ENCODE peak calls at places on chromosomes 2 and 18, in five cellular contexts. L, Z, R, S and P are unnamed samples.

GRCh38 chr2:10575566-10576300 is 114.0 kb downstream of the NOL10 start:
- DNase-seq in L (no peak), R (no peak), Z (peak), S (peak), P (peak)

GRCh38 chr2:70467831-70468810 is 85.5 kb downstream of the TGFA start:
- DNase-seq in R (no peak), L (no peak), S (no peak), Z (no peak), P (no peak)

GRCh38 chr2:177489719-177490301 is 97.2 kb downstream of the AGPS start:
- DNase-seq in Z (peak), L (peak), S (peak), R (peak), P (peak)

GRCh38 chr2:102686479-102687439 is 67.4 kb downstream of the SLC9A2 start:
- DNase-seq in R (no peak), L (no peak), Z (no peak), S (no peak), P (no peak)

GRCh38 chr2:112843288-112843687 is 6.7 kb upstream of the IL1B start:
- DNase-seq in Z (no peak), S (no peak), L (no peak), R (no peak), P (no peak)

GRCh38 chr2:88828397-88829137 is 137.1 kb downstream of the RPIA start:
- DNase-seq in S (no peak), L (no peak), Z (peak), R (no peak), P (no peak)

GRCh38 chr2:6356127-6356761 is 509.5 kb downstream of the CMPK2 start:
- DNase-seq in L (no peak), Z (no peak), S (no peak), R (no peak), P (no peak)

GRCh38 chr2:167543721-167544120 is 655.4 kb downstream of the XIRP2 start:
- DNase-seq in S (no peak), Z (no peak), R (no peak), L (no peak), P (no peak)

GRCh38 chr2:125424386-125424785 is 1231.6 kb upstream of the GYPC start:
- DNase-seq in R (no peak), L (no peak), Z (no peak), S (no peak), P (no peak)

GRCh38 chr2:183034806-183035205 is 3.5 kb downstream of the NCKAP1 start:
- DNase-seq in Z (peak), S (no peak), L (no peak), R (no peak), P (no peak)

GRCh38 chr2:341017-341542 is 53.2 kb upstream of the ALKAL2 start:
- DNase-seq in L (no peak), R (no peak), S (no peak), Z (no peak), P (no peak)

GRCh38 chr2:38146917-38147307 is 71.0 kb upstream of the CYP1B1 start:
- DNase-seq in L (peak), R (peak), Z (peak), S (peak), P (peak)

GRCh38 chr2:65300134-65300771 is 72.6 kb downstream of the ACTR2 start:
- DNase-seq in L (no peak), Z (peak), R (no peak), S (no peak), P (peak)

GRCh38 chr2:7026740-7027139 is 109.5 kb downstream of the RNF144A start:
- DNase-seq in R (no peak), S (no peak), Z (no peak), L (peak), P (no peak)

GRCh38 chr2:56688661-56689060 is 504.9 kb downstream of the CCDC85A start:
- DNase-seq in L (no peak), Z (peak), R (no peak), S (no peak), P (no peak)

GRCh38 chr2:205060269-205060668 is 515.0 kb downstream of the PARD3B start:
- DNase-seq in R (peak), L (no peak), S (no peak), Z (peak), P (peak)

GRCh38 chr2:27208486-27209050 is 3.3 kb upstream of the ATRAID start:
- DNase-seq in R (no peak), S (no peak), Z (no peak), L (no peak), P (no peak)

GRCh38 chr2:151111599-151112278 is 149.9 kb downstream of the RBM43 start:
- DNase-seq in Z (peak), S (no peak), R (peak), L (no peak), P (peak)

GRCh38 chr18:50315100-50315871 is 27.8 kb upstream of the CXXC1 start:
- DNase-seq in L (no peak), R (no peak), Z (no peak), S (no peak), P (no peak)

GRCh38 chr2:29952973-29953372 is 31.6 kb upstream of the ALK start:
- DNase-seq in L (no peak), R (no peak), Z (no peak), S (no peak), P (no peak)

GRCh38 chr2:152548996-152549395 is 168.3 kb downstream of the PRPF40A start:
- DNase-seq in L (no peak), S (no peak), R (no peak), Z (peak), P (no peak)

GRCh38 chr2:2901384-2902345 is 476.0 kb downstream of the EIPR1 start:
- DNase-seq in S (no peak), Z (no peak), L (no peak), R (no peak), P (no peak)

GRCh38 chr2:50018938-50019337 is 864.6 kb upstream of the FSHR start:
- DNase-seq in S (no peak), L (no peak), R (no peak), Z (no peak), P (no peak)

GRCh38 chr18:9392726-9393125 is 58.2 kb downstream of the TWSG1 start:
- DNase-seq in Z (peak), R (no peak), S (no peak), L (no peak), P (no peak)
- TF ChIP-seq EZH2phosphoT487 in Z (no peak), R (no peak), S (no peak), L (no peak), P (no peak)

GRCh38 chr2:136295168-136295567 is 177.2 kb upstream of the CXCR4 start:
- DNase-seq in Z (no peak), L (no peak), S (no peak), R (no peak), P (no peak)
- H3K4me3 ChIP-seq in Z (no peak), L (no peak), S (no peak), R (no peak), P (no peak)

GRCh38 chr18:7255054-7255453 is 24.2 kb downstream of the LRRC30 start:
- DNase-seq in Z (no peak), R (no peak), S (no peak), L (no peak), P (no peak)

GRCh38 chr18:7261199-7261598 is 30.3 kb downstream of the LRRC30 start:
- DNase-seq in Z (no peak), R (no peak), L (no peak), S (no peak), P (no peak)

GRCh38 chr18:7255643-7256042 is 24.8 kb downstream of the LRRC30 start:
- DNase-seq in S (no peak), R (no peak), Z (no peak), L (no peak), P (no peak)

GRCh38 chr18:7259482-7259881 is 28.6 kb downstream of the LRRC30 start:
- DNase-seq in R (no peak), Z (no peak), L (peak), S (no peak), P (no peak)

GRCh38 chr18:7256959-7257742 is 26.3 kb downstream of the LRRC30 start:
- DNase-seq in R (no peak), S (no peak), Z (no peak), L (no peak), P (no peak)
- H3K27ac ChIP-seq in R (no peak), S (no peak), Z (no peak), L (no peak), P (no peak)

GRCh38 chr18:76615065-76615733 is 120.2 kb upstream of the ZNF516 start:
- DNase-seq in L (no peak), R (no peak), S (no peak), Z (peak), P (no peak)
- TF ChIP-seq EZH2phosphoT487 in L (no peak), R (no peak), S (no peak), Z (no peak), P (no peak)